ENCODE peak calls at places on chromosomes 2 and 18, in six cellular contexts. K is A549, U is K562, V is endothelial cell of umbilical vein, S is GM12878, B is HepG2. C is an unnamed sample.

GRCh38 chr18:67104700-67105284 is 411.7 kb downstream of the DSEL start:
- DNase-seq in K (peak), U (peak), V (peak), S (no peak), B (peak), C (peak)

GRCh38 chr2:161417428-161418274 is 1.6 kb downstream of the TBR1 start:
- DNase-seq in K (no peak), U (no peak), V (no peak), S (no peak), B (no peak), C (no peak)

GRCh38 chr2:3594493-3595281 is at the start of gene COLEC11:
- DNase-seq in K (no peak), U (peak), V (peak), S (no peak), B (no peak), C (no peak)

GRCh38 chr18:58117685-58118403 is 73.8 kb downstream of the NEDD4L start:
- DNase-seq in K (peak), U (peak), V (peak), S (no peak), B (peak), C (peak)

GRCh38 chr2:101754613-101755012 is 57.1 kb downstream of the MAP4K4 start:
- DNase-seq in K (no peak), U (no peak), V (no peak), S (no peak), B (no peak), C (no peak)

GRCh38 chr2:238835726-238836301 is 12.1 kb upstream of the TWIST2 start:
- DNase-seq in K (no peak), U (no peak), V (no peak), S (no peak), B (no peak), C (no peak)

GRCh38 chr18:12647773-12648172 is 10.1 kb downstream of the SPIRE1 start:
- DNase-seq in K (no peak), U (no peak), V (no peak), S (no peak), B (no peak), C (no peak)

GRCh38 chr2:168457177-168457905 is 1.3 kb downstream of the CERS6 start:
- DNase-seq in K (no peak), U (no peak), V (peak), S (peak), B (no peak), C (peak)

GRCh38 chr2:241161646-241162281 is 11.5 kb downstream of the PPP1R7 start:
- DNase-seq in K (no peak), U (no peak), V (no peak), S (no peak), B (no peak), C (peak)

GRCh38 chr18:46754188-46754587 is 2.7 kb downstream of the ST8SIA5 start:
- DNase-seq in K (no peak), U (no peak), V (no peak), S (peak), B (no peak), C (peak)

GRCh38 chr18:46755315-46756171 is 1.3 kb downstream of the ST8SIA5 start:
- DNase-seq in K (no peak), U (no peak), V (no peak), S (no peak), B (no peak), C (no peak)

GRCh38 chr18:46754661-46755292 is 2.1 kb downstream of the ST8SIA5 start:
- DNase-seq in K (no peak), U (no peak), V (no peak), S (no peak), B (peak), C (no peak)

GRCh38 chr18:46756172-46756558 is 688 bp downstream of the ST8SIA5 start:
- DNase-seq in K (no peak), U (no peak), V (no peak), S (no peak), B (no peak), C (no peak)

DNA sequence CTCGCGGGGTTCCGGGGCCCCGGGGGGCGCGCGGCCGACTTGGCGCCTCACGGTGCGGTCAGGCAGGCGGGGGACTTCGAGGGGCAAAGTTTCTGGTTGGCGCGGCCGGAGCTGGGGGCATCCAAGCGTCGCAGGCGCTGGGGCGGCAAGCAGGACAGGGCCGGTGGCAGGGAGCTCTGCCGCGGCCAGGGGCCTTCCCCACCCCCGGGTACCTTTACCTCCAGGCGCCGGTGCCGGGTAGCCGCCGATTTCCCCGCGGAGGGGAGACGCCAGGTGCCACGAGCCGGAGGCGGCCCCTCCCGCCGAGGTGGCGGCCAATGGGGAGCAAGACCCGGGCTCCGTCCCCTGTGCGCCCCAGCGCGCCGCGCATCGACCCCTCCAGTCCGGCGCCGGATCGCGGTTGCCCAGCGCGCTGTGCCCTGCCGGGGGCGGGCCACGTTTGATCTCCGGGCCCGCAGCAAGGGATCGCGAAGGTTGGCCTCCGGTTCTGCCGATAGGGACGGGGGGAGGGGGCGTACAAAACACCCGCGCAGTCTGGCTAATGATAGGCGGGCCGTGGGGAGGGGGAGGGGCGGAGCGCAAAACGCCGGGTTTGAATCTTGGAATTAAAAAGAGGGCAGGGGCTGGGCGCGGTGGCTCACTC is at the start of gene ST8SIA5:
- DNase-seq in K (no peak), U (no peak), V (no peak), S (no peak), B (no peak), C (no peak)
- TF ChIP-seq MYC in K (no peak), U (no peak), V (no peak), S (no peak), B (no peak), C (no peak)

GRCh38 chr2:71454221-71455010 is 1.1 kb downstream of the DYSF start:
- DNase-seq in K (no peak), U (peak), V (no peak), S (no peak), B (no peak), C (peak)
- TF ChIP-seq POLR2A in K (no peak), U (no peak), V (no peak), S (no peak), B (no peak), C (no peak)

DNA sequence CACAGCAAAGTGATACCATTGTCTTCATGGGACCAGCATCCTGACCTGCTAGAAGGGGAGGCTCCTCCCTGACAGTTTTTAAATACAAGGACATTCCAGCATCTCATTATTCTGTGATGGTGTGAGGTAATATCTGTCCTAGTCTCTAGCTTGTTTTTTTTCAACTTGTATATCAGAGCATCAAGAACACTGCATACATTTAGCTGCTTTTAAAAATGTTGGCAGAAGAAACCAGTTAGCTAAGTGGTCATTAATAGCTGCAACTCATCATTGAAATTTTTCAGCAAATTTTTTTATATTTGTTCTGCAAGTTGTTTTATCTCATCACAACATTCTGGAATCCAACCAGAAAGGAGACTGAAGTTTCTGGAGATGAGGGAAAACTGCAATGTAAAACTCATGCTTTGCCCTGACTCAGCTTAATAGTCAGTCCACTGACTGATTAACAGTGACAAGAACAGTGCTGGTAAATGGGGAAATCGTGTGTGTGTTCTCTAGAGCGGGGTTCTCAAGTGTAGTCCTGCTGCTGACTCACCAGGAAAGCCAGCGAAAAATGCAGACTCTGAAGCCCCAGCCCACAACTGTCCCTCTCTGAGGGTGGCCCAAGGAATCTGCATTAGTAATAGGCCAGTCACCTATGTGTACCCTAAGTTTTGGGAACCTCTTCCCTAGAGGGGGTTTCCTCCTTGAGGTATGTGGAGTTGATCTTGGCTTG is 17.9 kb downstream of the MAPRE3 start:
- DNase-seq in K (no peak), U (no peak), V (no peak), S (no peak), B (no peak), C (peak)
- TF ChIP-seq MAX in K (no peak), U (no peak), V (no peak), S (no peak), B (no peak), C (no peak)

DNA sequence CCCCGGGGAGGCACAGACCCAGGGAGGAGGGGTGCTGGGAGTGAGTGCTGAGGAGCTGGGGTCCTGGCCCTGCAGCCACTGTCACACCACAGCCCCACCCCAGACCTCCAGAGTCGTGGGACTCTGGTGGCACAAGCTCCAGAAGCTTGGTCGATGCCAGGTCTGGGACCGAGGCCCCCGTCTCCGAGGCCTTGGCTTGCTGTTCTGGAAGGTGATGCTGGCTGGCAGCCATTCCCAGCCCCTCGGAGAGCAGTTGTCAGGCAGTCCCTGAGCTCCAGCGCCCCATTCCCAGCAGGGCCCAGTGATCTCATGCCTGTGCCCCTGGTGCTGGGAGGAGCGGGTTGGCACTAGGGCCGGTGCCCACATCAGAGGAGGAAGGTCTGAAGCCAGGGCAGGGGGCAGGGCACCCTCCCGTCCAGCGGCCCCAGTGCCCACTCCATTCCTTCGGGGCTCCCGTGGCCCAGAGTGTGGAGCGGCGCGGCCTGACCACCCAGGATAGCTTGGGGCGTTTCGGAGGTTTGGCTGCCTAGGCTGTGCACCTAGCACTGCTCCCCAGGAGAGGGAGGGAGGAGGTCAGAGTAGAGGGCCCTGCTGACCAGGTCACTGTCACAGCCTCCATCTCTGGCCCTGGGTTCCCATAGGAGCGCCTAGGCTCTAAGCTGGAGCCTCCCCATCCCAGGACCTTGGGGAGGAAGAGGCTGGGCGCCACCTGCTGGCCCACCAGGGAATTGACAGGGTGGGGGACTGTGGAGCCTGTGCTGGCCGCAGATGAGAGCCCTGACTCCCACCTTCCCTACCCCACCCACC is 16.8 kb upstream of the ALPI start:
- DNase-seq in K (no peak), U (peak), V (peak), S (no peak), B (no peak), C (peak)
- TF ChIP-seq MYC in K (no peak), U (no peak), V (no peak), S (no peak), B (no peak), C (no peak)

C was measured in NB4.